ENCODE peak calls at places on chromosomes 2 and 18, in four cellular contexts. F is pancreas, B is cardiac muscle cell, T is stomach. H is an unnamed sample.

GRCh38 chr2:217666338-217666737 is 336.5 kb downstream of the TNS1 start:
- DNase-seq in F (no peak), B (no peak), T (no peak), H (no peak)

GRCh38 chr2:26752636-26753035 is 11.4 kb upstream of the SLC35F6 start:
- DNase-seq in F (no peak), T (no peak), B (no peak), H (no peak)

GRCh38 chr2:115374981-115375380 is 932.5 kb downstream of the DPP10 start:
- DNase-seq in T (no peak), B (no peak), F (no peak), H (no peak)

GRCh38 chr18:49399003-49399402 is 61.4 kb downstream of the DYM start:
- DNase-seq in T (no peak), F (no peak), B (no peak), H (no peak)

GRCh38 chr18:77899972-77900754 is 650.5 kb downstream of the GALR1 start:
- DNase-seq in T (peak), B (peak), F (no peak), H (no peak)

GRCh38 chr2:216308532-216308931 is 63.8 kb downstream of the MARCHF4 start:
- DNase-seq in F (no peak), B (no peak), T (no peak), H (no peak)

GRCh38 chr2:120861576-120862191 is 126.0 kb downstream of the GLI2 start:
- DNase-seq in T (no peak), B (no peak), F (no peak), H (no peak)

GRCh38 chr2:118221952-118222594 is 133.8 kb downstream of the INSIG2 start:
- DNase-seq in T (peak), F (peak), B (peak), H (no peak)

GRCh38 chr2:158619496-158619895 is 162.7 kb downstream of the PKP4 start:
- DNase-seq in T (peak), B (no peak), F (no peak), H (no peak)

GRCh38 chr2:239328306-239329191 is 72.3 kb downstream of the HDAC4 start:
- DNase-seq in T (peak), B (peak), F (no peak), H (peak)

GRCh38 chr2:171323971-171324528 is 109.7 kb downstream of the METTL8 start:
- DNase-seq in B (no peak), T (no peak), F (no peak), H (no peak)

GRCh38 chr2:236998758-236999157 is 86.9 kb upstream of the COPS8 start:
- DNase-seq in F (peak), T (no peak), B (no peak), H (no peak)

GRCh38 chr18:23415530-23415929 is 37.6 kb upstream of the RIOK3 start:
- DNase-seq in B (no peak), T (no peak), F (no peak), H (no peak)

GRCh38 chr18:63004466-63005089 is 289.2 kb downstream of the PHLPP1 start:
- DNase-seq in B (no peak), T (no peak), F (no peak), H (peak)

GRCh38 chr18:23650963-23651927 is 11.5 kb downstream of the ANKRD29 start:
- DNase-seq in T (no peak), F (no peak), B (peak), H (no peak)

GRCh38 chr2:44719564-44719963 is 221.9 kb upstream of the SIX3 start:
- DNase-seq in T (no peak), F (no peak), B (peak), H (no peak)

GRCh38 chr2:37616674-37616999 is 54.8 kb downstream of the CDC42EP3 start:
- DNase-seq in T (no peak), B (no peak), F (no peak), H (no peak)

GRCh38 chr2:239309398-239310245 is 91.2 kb downstream of the HDAC4 start:
- DNase-seq in T (peak), F (peak), B (no peak), H (peak)

GRCh38 chr2:120875431-120875830 is 139.8 kb downstream of the GLI2 start:
- DNase-seq in F (no peak), T (no peak), B (no peak), H (no peak)

GRCh38 chr2:215377283-215377682 is 58.6 kb downstream of the FN1 start:
- DNase-seq in B (no peak), T (no peak), F (no peak), H (no peak)

GRCh38 chr2:64145119-64145518 is 899 bp upstream of the PELI1 start:
- DNase-seq in T (no peak), F (no peak), B (no peak), H (no peak)
- H3K4me3 ChIP-seq in T (no peak), F (no peak), B (no peak), H (no peak)

GRCh38 chr2:100782376-100782878 is 37.5 kb upstream of the NPAS2 start:
- DNase-seq in F (no peak), B (no peak), T (no peak), H (no peak)

GRCh38 chr2:100781523-100782375 is 38.2 kb upstream of the NPAS2 start:
- DNase-seq in T (no peak), F (no peak), B (no peak), H (no peak)

GRCh38 chr2:100779908-100780202 is 40.1 kb upstream of the NPAS2 start:
- DNase-seq in F (no peak), T (no peak), B (no peak), H (no peak)

GRCh38 chr2:100780203-100781008 is 39.5 kb upstream of the NPAS2 start:
- DNase-seq in B (no peak), T (no peak), F (no peak), H (no peak)

DNA sequence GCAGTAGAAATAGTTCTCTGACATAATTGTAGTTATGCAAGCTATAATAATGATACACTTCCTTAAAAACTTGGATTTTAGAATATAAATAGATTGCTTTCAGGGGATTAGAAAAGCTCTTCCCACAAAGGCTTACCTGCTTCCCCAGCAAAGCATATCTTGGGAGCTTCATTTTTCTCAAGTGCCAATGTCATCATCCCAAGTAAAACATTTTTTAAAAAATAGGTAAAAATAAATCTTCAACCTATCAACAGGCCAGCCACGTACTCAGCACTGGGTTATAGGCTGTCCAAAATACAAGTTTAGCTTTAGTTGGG is 39.0 kb upstream of the NPAS2 start:
- DNase-seq in F (no peak), B (no peak), T (no peak), H (no peak)
- H3K27ac ChIP-seq in F (peak), B (no peak), T (no peak), H (no peak)

GRCh38 chr2:20378891-20379519 is 28.4 kb upstream of the PUM2 start:
- DNase-seq in B (peak), F (peak), T (peak), H (peak)
- TF ChIP-seq CTCF in B (peak), F (peak), T (peak), H (peak)

DNA sequence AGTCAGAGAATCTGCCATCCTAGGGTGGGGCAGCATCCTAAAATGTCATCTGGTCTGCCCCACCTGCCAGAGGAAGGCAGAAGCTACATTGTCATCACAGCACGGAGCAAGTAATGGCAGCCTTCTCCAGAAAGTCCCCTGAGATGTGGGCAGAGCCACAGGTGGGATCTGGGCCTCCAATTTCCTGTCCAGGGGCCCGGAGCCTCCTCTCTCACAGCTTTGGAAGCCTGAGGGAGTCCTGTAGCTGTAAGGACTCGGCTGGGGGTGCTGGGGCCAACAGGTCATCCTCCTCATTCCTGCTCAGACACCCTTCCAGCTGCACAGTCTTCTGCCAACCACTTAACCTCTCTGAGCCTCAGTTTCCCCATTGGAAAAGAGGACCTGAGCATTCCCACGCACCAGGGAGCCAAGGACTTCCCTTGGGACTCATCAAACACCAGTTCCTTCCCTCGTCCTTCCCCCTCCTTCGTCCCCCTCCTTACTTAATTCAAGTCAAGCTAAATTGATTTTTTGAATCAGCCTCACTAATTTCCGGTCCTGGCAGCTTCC is 48.6 kb upstream of the ID2 start:
- DNase-seq in F (no peak), B (no peak), T (no peak), H (no peak)
- H3K4me3 ChIP-seq in F (no peak), B (no peak), T (no peak), H (no peak)

H was measured in coronary artery.